ENCODE peak calls at places on chromosome 10, in eight cellular contexts. C is heart right ventricle, E is RWPE2, A is Calu3, Q is tibial nerve, T is glutamatergic neuron, M is GM12865, O is stomach. X is an unnamed sample.

GRCh38 chr10:14093735-14094484 is 236.8 kb downstream of the FRMD4A start:
- DNase-seq in Q (no peak), M (peak), E (no peak), T (peak), A (peak), O (no peak), C (no peak), X (peak)

GRCh38 chr10:110857265-110858158 is 14.2 kb upstream of the PDCD4 start:
- DNase-seq in C (no peak), Q (no peak), E (no peak), O (peak), A (no peak), T (no peak), M (peak), X (no peak)

GRCh38 chr10:63208981-63209380 is 75.9 kb downstream of the NRBF2 start:
- DNase-seq in C (no peak), Q (no peak), T (peak), E (no peak), M (no peak), O (no peak), A (no peak), X (no peak)

GRCh38 chr10:98267069-98267893 is 713 bp downstream of the LOXL4 start:
- DNase-seq in T (no peak), E (no peak), A (no peak), C (no peak), O (no peak), M (no peak), Q (no peak), X (no peak)

GRCh38 chr10:30918651-30919050 is 113.0 kb downstream of the ZNF438 start:
- DNase-seq in C (no peak), T (no peak), M (no peak), Q (no peak), O (no peak), E (no peak), A (no peak), X (no peak)

GRCh38 chr10:31702954-31703353 is 225.7 kb downstream of the ARHGAP12 start:
- DNase-seq in C (no peak), Q (no peak), T (no peak), M (no peak), A (no peak), O (no peak), E (no peak), X (no peak)

GRCh38 chr10:132151951-132152505 is 34.7 kb upstream of the DPYSL4 start:
- DNase-seq in E (peak), Q (no peak), M (no peak), T (peak), A (no peak), O (no peak), C (no peak), X (no peak)

GRCh38 chr10:118850418-118851061 is 95.8 kb upstream of the CACUL1 start:
- DNase-seq in T (peak), A (peak), C (peak), O (peak), Q (peak), M (peak), E (no peak), X (peak)

GRCh38 chr10:74244097-74244685 is 93.2 kb downstream of the ADK start:
- DNase-seq in A (peak), E (no peak), Q (no peak), M (peak), O (no peak), T (no peak), C (peak), X (no peak)

GRCh38 chr10:63256047-63256773 is 123.1 kb downstream of the NRBF2 start:
- DNase-seq in E (no peak), C (no peak), A (no peak), O (no peak), Q (no peak), M (no peak), T (no peak), X (no peak)

GRCh38 chr10:60871215-60871614 is 72.8 kb downstream of the RHOBTB1 start:
- DNase-seq in T (no peak), E (no peak), C (no peak), O (no peak), A (no peak), Q (no peak), M (no peak), X (no peak)

GRCh38 chr10:126734015-126734414 is 63.5 kb upstream of the C10orf90 start:
- DNase-seq in T (no peak), E (no peak), C (no peak), O (no peak), M (no peak), A (no peak), Q (no peak), X (no peak)

GRCh38 chr10:7435674-7436073 is 24.8 kb upstream of the SFMBT2 start:
- DNase-seq in Q (no peak), A (no peak), T (no peak), M (peak), O (no peak), C (no peak), E (no peak), X (peak)

GRCh38 chr10:63173468-63174227 is 40.5 kb downstream of the NRBF2 start:
- DNase-seq in A (no peak), E (no peak), T (no peak), O (no peak), Q (no peak), C (no peak), M (peak), X (peak)

GRCh38 chr10:91349381-91349780 is 60.8 kb upstream of the HECTD2 start:
- DNase-seq in A (no peak), T (no peak), C (peak), O (no peak), Q (no peak), E (no peak), M (no peak), X (no peak)

GRCh38 chr10:100146875-100147665 is 38.8 kb downstream of the ERLIN1 start:
- DNase-seq in A (no peak), Q (no peak), T (no peak), O (no peak), E (no peak), M (no peak), C (no peak), X (no peak)

GRCh38 chr10:133481086-133481643 is 27.4 kb downstream of the SCART1 start:
- DNase-seq in C (no peak), A (no peak), Q (no peak), E (no peak), T (no peak), O (no peak), M (no peak), X (no peak)

GRCh38 chr10:114749014-114749413 is 72.6 kb upstream of the FHIP2A start:
- DNase-seq in M (no peak), E (no peak), A (no peak), C (peak), O (no peak), Q (no peak), T (no peak), X (no peak)

GRCh38 chr10:49264177-49264677 is 34.7 kb upstream of the C10orf71 start:
- DNase-seq in M (no peak), A (no peak), E (peak), T (no peak), O (no peak), C (no peak), Q (no peak), X (no peak)

GRCh38 chr10:71281646-71282322 is 37.3 kb upstream of the SLC29A3 start:
- DNase-seq in M (no peak), C (no peak), T (no peak), Q (no peak), A (no peak), E (no peak), O (no peak), X (no peak)

GRCh38 chr10:122856902-122857301 is 11.2 kb upstream of the CUZD1 start:
- DNase-seq in E (no peak), O (no peak), T (no peak), C (no peak), M (no peak), A (no peak), Q (no peak), X (no peak)

GRCh38 chr10:47184724-47185330 is 115.2 kb upstream of the GDF10 start:
- DNase-seq in O (no peak), C (no peak), Q (no peak), E (no peak), T (no peak), M (no peak), A (no peak), X (no peak)

GRCh38 chr10:75547391-75548298 is 116.2 kb downstream of the LRMDA start:
- DNase-seq in M (peak), T (no peak), A (no peak), Q (no peak), E (no peak), C (no peak), O (no peak), X (no peak)

GRCh38 chr10:61701055-61701705 is 38.5 kb downstream of the CABCOCO1 start:
- DNase-seq in C (no peak), Q (no peak), E (no peak), A (no peak), M (no peak), O (no peak), T (no peak), X (no peak)

GRCh38 chr10:69795242-69795934 is 6.3 kb upstream of the COL13A1 start:
- DNase-seq in Q (no peak), O (no peak), A (no peak), M (no peak), C (no peak), E (no peak), T (no peak), X (no peak)

GRCh38 chr10:118568327-118568848 is 27.1 kb downstream of the PRLHR start:
- DNase-seq in C (peak), E (no peak), A (peak), M (peak), T (no peak), Q (no peak), O (no peak), X (peak)

GRCh38 chr10:52212062-52212461 is 102.0 kb upstream of the DKK1 start:
- DNase-seq in E (no peak), A (no peak), T (no peak), M (no peak), C (no peak), Q (no peak), O (no peak), X (no peak)

GRCh38 chr10:104741127-104741526 is 100.0 kb downstream of the SORCS3 start:
- DNase-seq in Q (no peak), C (no peak), T (no peak), A (no peak), E (no peak), O (no peak), M (no peak), X (no peak)

GRCh38 chr10:113283189-113283588 is 269.7 kb upstream of the HABP2 start:
- DNase-seq in A (no peak), O (no peak), E (no peak), M (no peak), Q (no peak), C (no peak), T (no peak), X (no peak)

GRCh38 chr10:93438796-93439253 is 43.3 kb downstream of the MYOF start:
- DNase-seq in O (peak), T (no peak), C (peak), Q (no peak), E (peak), A (peak), M (no peak), X (no peak)

GRCh38 chr10:33189373-33189772 is 145.1 kb downstream of the NRP1 start:
- DNase-seq in A (no peak), M (no peak), Q (no peak), E (no peak), T (no peak), O (no peak), C (no peak), X (no peak)

GRCh38 chr10:359093-359492 is 223.8 kb downstream of the ZMYND11 start:
- DNase-seq in A (no peak), E (no peak), M (no peak), T (peak), C (no peak), Q (no peak), O (no peak), X (no peak)

GRCh38 chr10:133334495-133335237 is 2.0 kb downstream of the CALY start:
- DNase-seq in O (no peak), A (no peak), Q (no peak), C (no peak), E (no peak), T (peak), M (no peak), X (peak)

GRCh38 chr10:48634198-48634983 is 29.5 kb upstream of the ARHGAP22 start:
- DNase-seq in Q (no peak), A (no peak), O (no peak), C (peak), M (peak), T (no peak), E (no peak), X (no peak)

GRCh38 chr10:131726460-131726861 is 174.3 kb upstream of the PPP2R2D start:
- DNase-seq in Q (peak), M (no peak), A (no peak), O (peak), C (peak), E (no peak), T (no peak), X (peak)

GRCh38 chr10:5390607-5391205 is 13.9 kb downstream of the TUBAL3 start:
- DNase-seq in Q (no peak), C (no peak), O (no peak), T (no peak), A (no peak), E (no peak), M (no peak), X (no peak)

GRCh38 chr10:47360419-47361040 is 12.4 kb downstream of the RBP3 start:
- DNase-seq in E (no peak), C (no peak), M (no peak), T (no peak), O (peak), A (no peak), Q (no peak), X (no peak)

GRCh38 chr10:6300784-6301180 is 98.0 kb downstream of the PFKFB3 start:
- DNase-seq in O (no peak), T (no peak), M (no peak), E (no peak), C (no peak), A (no peak), Q (no peak), X (no peak)

GRCh38 chr10:119191881-119192280 is 13.3 kb upstream of the PRDX3 start:
- DNase-seq in C (no peak), M (no peak), Q (no peak), T (no peak), E (peak), A (no peak), O (no peak), X (no peak)

GRCh38 chr10:16995867-16996529 is 133.6 kb downstream of the CUBN start:
- DNase-seq in T (no peak), A (no peak), Q (no peak), O (no peak), M (no peak), E (no peak), C (peak), X (no peak)

GRCh38 chr10:35640474-35640873 is 1.6 kb downstream of the FZD8 start:
- DNase-seq in C (peak), E (no peak), M (peak), O (peak), A (peak), T (peak), Q (peak), X (peak)
- TF ChIP-seq CTCF in C (peak), E (peak), M (peak), O (no peak), A (peak), T (peak), Q (peak), X (peak)

DNA sequence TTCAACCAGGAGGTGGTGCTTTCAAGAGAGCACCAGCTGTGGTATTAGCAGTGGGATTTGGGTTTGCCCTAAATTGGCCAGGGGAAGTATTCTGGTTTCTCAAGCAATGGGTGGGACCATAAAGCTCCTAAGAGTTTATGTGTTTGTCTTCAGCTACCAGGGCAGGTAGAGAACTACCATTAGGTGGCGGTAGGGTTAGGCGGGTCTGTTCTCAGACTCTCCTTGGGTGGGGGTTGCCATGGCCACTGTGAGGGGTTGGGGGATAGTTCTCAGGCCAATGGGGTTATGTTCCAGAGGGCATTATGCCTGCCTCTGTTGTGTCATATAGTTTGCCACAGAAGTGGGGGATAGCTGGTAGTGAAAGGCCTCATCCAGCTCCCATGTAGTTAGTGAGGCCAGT is 47.7 kb upstream of the BICC1 start:
- DNase-seq in E (no peak), C (no peak), M (no peak), A (no peak), T (no peak), Q (no peak), O (no peak), X (no peak)
- TF ChIP-seq CTCF in E (no peak), C (no peak), M (no peak), A (no peak), T (no peak), Q (no peak), O (no peak), X (no peak)

GRCh38 chr10:58412502-58412961 is 27.3 kb downstream of the TFAM start:
- DNase-seq in M (no peak), Q (no peak), O (no peak), A (no peak), E (no peak), T (no peak), C (no peak), X (no peak)
- TF ChIP-seq CTCF in M (no peak), Q (no peak), O (no peak), A (no peak), E (peak), T (no peak), C (no peak), X (no peak)

GRCh38 chr10:101710064-101710695 is 15.2 kb upstream of the FBXW4 start:
- DNase-seq in M (no peak), Q (no peak), E (no peak), A (no peak), T (no peak), O (no peak), C (no peak), X (no peak)
- TF ChIP-seq CTCF in M (no peak), Q (peak), E (no peak), A (no peak), T (no peak), O (no peak), C (no peak), X (no peak)

X was measured in GM13976.